ENCODE peak calls at places on chromosomes 2 and 18, in four cellular contexts. Z is lower leg skin, Q is EH, F is NCI-H1092 treated with DMSO at 0.1 percent for 48 hours. D is an unnamed sample.
A peak's percentile ranks its signal among the peaks of the same experiment; 100 is the strongest.

GRCh38 chr18:12639990-12640880 is 17.7 kb downstream of the SPIRE1 start:
- DNase-seq in Z (no peak), Q (peak; percentile 88), F (no peak), D (no peak)

GRCh38 chr2:44748-45341 is 1.5 kb downstream of the FAM110C start:
- DNase-seq in Z (no peak), Q (no peak), F (no peak), D (no peak)

GRCh38 chr2:133413863-133414262 is 154.4 kb downstream of the NCKAP5 start:
- DNase-seq in Z (no peak), Q (no peak), F (no peak), D (no peak)

GRCh38 chr18:35478520-35479435 is 19.0 kb downstream of the INO80C start:
- DNase-seq in Z (no peak), Q (peak; percentile 86), F (peak; percentile 15), D (no peak)

GRCh38 chr2:120110507-120110906 is 97.6 kb downstream of the EPB41L5 start:
- DNase-seq in Z (peak; percentile 14), Q (no peak), F (no peak), D (no peak)

GRCh38 chr2:70785137-70785911 is 5.1 kb downstream of the FIGLA start:
- DNase-seq in Z (no peak), Q (peak; percentile 48), F (peak; percentile 11), D (peak; percentile 48)

GRCh38 chr2:42903821-42904575 is 111.6 kb upstream of the HAAO start:
- DNase-seq in Z (no peak), Q (no peak), F (peak; percentile 48), D (no peak)

GRCh38 chr2:102438578-102438977 is 15.6 kb downstream of the IL18RAP start:
- DNase-seq in Z (no peak), Q (no peak), F (no peak), D (no peak)

GRCh38 chr2:228417966-228418365 is 236.5 kb upstream of the SPHKAP start:
- DNase-seq in Z (no peak), Q (peak; percentile 31), F (no peak), D (no peak)

GRCh38 chr18:9916814-9917213 is 3.0 kb downstream of the VAPA start:
- DNase-seq in Z (no peak), Q (no peak), F (no peak), D (no peak)

GRCh38 chr2:226552571-226553285 is 246.9 kb downstream of the IRS1 start:
- DNase-seq in Z (no peak), Q (no peak), F (no peak), D (no peak)

GRCh38 chr2:143575340-143575739 is 446.1 kb downstream of the ARHGAP15 start:
- DNase-seq in Z (no peak), Q (peak; percentile 25), F (no peak), D (no peak)

GRCh38 chr18:59987102-59987501 is 87.3 kb downstream of the PMAIP1 start:
- DNase-seq in Z (no peak), Q (no peak), F (no peak), D (no peak)

GRCh38 chr2:128549094-128549493 is 230.4 kb upstream of the HS6ST1 start:
- DNase-seq in Z (no peak), Q (no peak), F (no peak), D (no peak)

GRCh38 chr2:109623923-109624322 is 9.8 kb downstream of the SOWAHC start:
- DNase-seq in Z (no peak), Q (no peak), F (no peak), D (no peak)

GRCh38 chr18:78032574-78032973 is 782.9 kb downstream of the GALR1 start:
- DNase-seq in Z (no peak), Q (no peak), F (no peak), D (no peak)

GRCh38 chr2:117128471-117128870 is 686.0 kb upstream of the DDX18 start:
- DNase-seq in Z (no peak), Q (no peak), F (no peak), D (no peak)

GRCh38 chr2:67065046-67065445 is 332.1 kb upstream of the ETAA1 start:
- DNase-seq in Z (no peak), Q (no peak), F (no peak), D (no peak)

GRCh38 chr2:189018636-189019035 is 44.5 kb downstream of the COL3A1 start:
- DNase-seq in Z (no peak), Q (peak; percentile 62), F (no peak), D (no peak)

GRCh38 chr18:45874501-45875184 is 49.2 kb downstream of the SIGLEC15 start:
- DNase-seq in Z (no peak), Q (peak; percentile 25), F (no peak), D (peak; percentile 21)

GRCh38 chr18:43481069-43481468 is 203.8 kb upstream of the SYT4 start:
- DNase-seq in Z (no peak), Q (no peak), F (no peak), D (no peak)

GRCh38 chr2:223576873-223577272 is 25.3 kb downstream of the SCG2 start:
- DNase-seq in Z (peak; percentile 27), Q (peak; percentile 98), F (no peak), D (no peak)

GRCh38 chr2:9341351-9341887 is 81.9 kb downstream of the ITGB1BP1 start:
- DNase-seq in Z (no peak), Q (no peak), F (no peak), D (no peak)

GRCh38 chr2:175964195-175964594 is 37.9 kb downstream of the LNPK start:
- DNase-seq in Z (no peak), Q (no peak), F (no peak), D (no peak)

GRCh38 chr2:53202063-53202462 is 565.5 kb upstream of the CHAC2 start:
- DNase-seq in Z (peak; percentile 31), Q (peak; percentile 53), F (no peak), D (no peak)

GRCh38 chr2:43117521-43118143 is 108.8 kb downstream of the ZFP36L2 start:
- DNase-seq in Z (no peak), Q (peak; percentile 73), F (no peak), D (no peak)

GRCh38 chr2:211823886-211824479 is 714.6 kb downstream of the ERBB4 start:
- DNase-seq in Z (no peak), Q (no peak), F (no peak), D (no peak)

GRCh38 chr2:128437181-128437520 is 118.5 kb upstream of the HS6ST1 start:
- DNase-seq in Z (peak; percentile 15), Q (no peak), F (no peak), D (no peak)

GRCh38 chr18:39463986-39464385 is 1898.4 kb upstream of the CELF4 start:
- DNase-seq in Z (no peak), Q (peak; percentile 50), F (no peak), D (no peak)

GRCh38 chr2:39158351-39158750 is 37.5 kb upstream of the SOS1 start:
- DNase-seq in Z (no peak), Q (no peak), F (no peak), D (no peak)

GRCh38 chr18:72107647-72108046 is 436.5 kb downstream of the CBLN2 start:
- DNase-seq in Z (no peak), Q (no peak), F (peak; percentile 41), D (no peak)

D was measured in CD4-positive, alpha-beta T cell.